ENCODE peak calls at places on chromosome 4, in six cellular contexts. G, M, D, S, E and N are unnamed samples. For H3K4me1, the result is how much of the 10 kb centered on the place peaks cover.

GRCh38 chr4:138910914-138911336 is 104.7 kb upstream of the NOCT start:
- DNase-seq in G (peak), M (peak), D (peak), S (peak), E (peak), N (peak)

GRCh38 chr4:141350122-141350904 is 129.6 kb downstream of the ZNF330 start:
- DNase-seq in G (peak), M (peak), D (no peak), S (no peak), E (peak), N (no peak)

GRCh38 chr4:128512767-128513322 is 225.2 kb upstream of the PGRMC2 start:
- DNase-seq in G (no peak), M (peak), D (no peak), S (no peak), E (no peak), N (no peak)

GRCh38 chr4:153345011-153345981 is 808 bp downstream of the MND1 start:
- DNase-seq in G (peak), M (peak), D (no peak), S (peak), E (peak), N (peak)

GRCh38 chr4:84878541-84878940 is 87.9 kb downstream of the WDFY3 start:
- DNase-seq in G (no peak), M (peak), D (no peak), S (no peak), E (peak), N (no peak)

GRCh38 chr4:184100297-184100885 is 117.3 kb downstream of the ENPP6 start:
- DNase-seq in G (peak), M (peak), D (no peak), S (peak), E (peak), N (peak)

GRCh38 chr4:15547392-15547791 is 77.7 kb downstream of the CC2D2A start:
- DNase-seq in G (no peak), M (no peak), D (no peak), S (no peak), E (no peak), N (no peak)

GRCh38 chr4:81550005-81550896 is 78.5 kb upstream of the RASGEF1B start:
- DNase-seq in G (no peak), M (no peak), D (no peak), S (no peak), E (no peak), N (no peak)

GRCh38 chr4:156705291-156705690 is 266.3 kb downstream of the PDGFC start:
- DNase-seq in G (no peak), M (no peak), D (no peak), S (no peak), E (peak), N (no peak)

GRCh38 chr4:165721815-165722214 is 151.2 kb upstream of the TLL1 start:
- DNase-seq in G (no peak), M (no peak), D (no peak), S (no peak), E (no peak), N (no peak)

GRCh38 chr4:25160714-25161598 is 707 bp upstream of the SEPSECS start:
- DNase-seq in G (peak), M (peak), D (no peak), S (no peak), E (no peak), N (no peak)
- H2BK5ac ChIP-seq in G (no peak), M (no peak), D (peak), S (no peak), E (peak), N (no peak)

GRCh38 chr4:1549638-1550035 is 134.5 kb downstream of the FAM53A start:
- DNase-seq in G (no peak), M (no peak), D (no peak), S (no peak), E (no peak), N (no peak)
- H2BK15ac ChIP-seq in G (no peak), M (no peak), D (no peak), S (no peak), E (no peak), N (no peak)

GRCh38 chr4:76689079-76689817 is 208.7 kb downstream of the SOWAHB start:
- DNase-seq in G (peak), M (peak), D (no peak), S (peak), E (peak), N (peak)

GRCh38 chr4:76691767-76692689 is 205.9 kb downstream of the SOWAHB start:
- DNase-seq in G (no peak), M (peak), D (no peak), S (no peak), E (no peak), N (no peak)

GRCh38 chr4:76690906-76691275 is 207.1 kb downstream of the SOWAHB start:
- DNase-seq in G (no peak), M (peak), D (no peak), S (no peak), E (peak), N (no peak)

GRCh38 chr4:76688737-76689078 is 209.2 kb downstream of the SOWAHB start:
- DNase-seq in G (no peak), M (no peak), D (no peak), S (no peak), E (peak), N (no peak)

GRCh38 chr4:76690091-76690905 is 207.6 kb downstream of the SOWAHB start:
- DNase-seq in G (peak), M (peak), D (no peak), S (no peak), E (peak), N (no peak)
- H3K4me1 ChIP-seq in G (under half), M (under half), D (under half), S (under half), E (under half), N (under half)

GRCh38 chr4:41611124-41611838 is 73.3 kb downstream of the LIMCH1 start:
- DNase-seq in G (no peak), M (no peak), D (no peak), S (no peak), E (no peak), N (no peak)

GRCh38 chr4:41613782-41614181 is 75.8 kb downstream of the LIMCH1 start:
- DNase-seq in G (no peak), M (peak), D (no peak), S (no peak), E (no peak), N (no peak)

GRCh38 chr4:41614519-41614918 is 76.6 kb downstream of the LIMCH1 start:
- DNase-seq in G (peak), M (no peak), D (no peak), S (no peak), E (no peak), N (no peak)

GRCh38 chr4:41611881-41612871 is 74.2 kb downstream of the LIMCH1 start:
- DNase-seq in G (peak), M (peak), D (no peak), S (peak), E (peak), N (peak)

GRCh38 chr4:41613362-41613761 is 75.4 kb downstream of the LIMCH1 start:
- DNase-seq in G (peak), M (peak), D (no peak), S (peak), E (no peak), N (no peak)
- H2BK5ac ChIP-seq in G (no peak), M (no peak), D (no peak), S (no peak), E (no peak), N (no peak)

GRCh38 chr4:73129319-73129718 is 59.8 kb upstream of the COX18 start:
- DNase-seq in G (no peak), M (no peak), D (no peak), S (no peak), E (no peak), N (no peak)

GRCh38 chr4:73133784-73134183 is 64.3 kb upstream of the COX18 start:
- DNase-seq in G (no peak), M (no peak), D (no peak), S (no peak), E (no peak), N (no peak)

GRCh38 chr4:73131281-73131680 is 61.8 kb upstream of the COX18 start:
- DNase-seq in G (no peak), M (no peak), D (no peak), S (no peak), E (no peak), N (no peak)

GRCh38 chr4:73127839-73128448 is 58.4 kb upstream of the COX18 start:
- DNase-seq in G (peak), M (peak), D (no peak), S (no peak), E (peak), N (no peak)
- H2BK15ac ChIP-seq in G (no peak), M (no peak), D (no peak), S (no peak), E (no peak), N (no peak)

GRCh38 chr4:119035941-119036737 is 99.5 kb upstream of the MYOZ2 start:
- DNase-seq in G (no peak), M (no peak), D (no peak), S (no peak), E (peak), N (no peak)
- H3K4me1 ChIP-seq in G (under half), M (under half), D (under half), S (under half), E (under half), N (under half)

DNA sequence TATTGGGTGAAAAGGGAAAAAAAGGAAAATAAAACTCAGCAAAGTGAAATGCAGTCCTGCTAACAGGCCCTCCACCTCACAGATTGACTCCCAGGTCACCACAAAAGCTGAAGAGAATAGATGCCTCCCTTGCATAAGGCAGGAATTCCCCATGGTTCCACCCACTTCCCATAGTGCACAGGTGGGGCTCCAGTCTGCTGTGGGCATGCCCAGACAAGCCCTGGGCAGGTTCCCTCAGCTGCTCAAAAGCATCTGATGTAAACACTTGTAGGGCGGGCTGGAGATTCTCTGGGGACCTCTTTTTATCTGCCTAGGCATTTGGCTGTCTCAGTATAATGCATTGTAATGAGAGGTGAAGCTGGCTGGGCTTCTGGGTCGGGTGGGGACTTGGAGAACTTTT is 1231.4 kb downstream of the ADGRL3 start:
- DNase-seq in G (no peak), M (no peak), D (no peak), S (peak), E (no peak), N (no peak)
- H2BK5ac ChIP-seq in G (no peak), M (no peak), D (peak), S (no peak), E (no peak), N (no peak)